ENCODE peak calls at places on chromosome 21, in six cellular contexts. S is testis; H is fibroblast of lung; A is PC-9; J is effector memory CD4-positive, alpha-beta T cell; N is Peyer's patch. M is an unnamed sample. For H3K4me1, the result is how much of the 10 kb centered on the place peaks cover.

GRCh38 chr21:38506606-38507331 is 8.5 kb upstream of the ERG start:
- DNase-seq in A (no peak), J (no peak), N (no peak), H (no peak), S (no peak), M (no peak)

GRCh38 chr21:16370176-16370575 is 640.4 kb downstream of the USP25 start:
- DNase-seq in H (no peak), S (no peak), J (no peak), N (no peak), A (no peak), M (no peak)

GRCh38 chr21:14451520-14451919 is 68.6 kb upstream of the HSPA13 start:
- DNase-seq in N (no peak), H (no peak), S (no peak), A (no peak), J (no peak), M (no peak)

GRCh38 chr21:26137379-26138060 is 33.0 kb downstream of the APP start:
- DNase-seq in S (no peak), J (no peak), A (no peak), N (no peak), H (no peak), M (no peak)

GRCh38 chr21:46317710-46318463 is 5.8 kb downstream of the C21orf58 start:
- DNase-seq in J (no peak), S (no peak), H (no peak), A (peak), N (no peak), M (peak)

GRCh38 chr21:26389971-26390641 is 183.0 kb downstream of the CYYR1 start:
- DNase-seq in J (no peak), S (no peak), A (peak), H (peak), N (no peak), M (peak)

GRCh38 chr21:20110368-20110767 is 887.8 kb upstream of the NCAM2 start:
- DNase-seq in N (no peak), A (no peak), S (no peak), H (no peak), J (no peak), M (no peak)

GRCh38 chr21:46550511-46550941 is 54.4 kb downstream of the S100B start:
- DNase-seq in A (no peak), H (no peak), J (peak), N (no peak), S (no peak), M (no peak)

GRCh38 chr21:45954271-45954670 is 27.3 kb upstream of the COL6A1 start:
- DNase-seq in A (no peak), S (no peak), J (no peak), H (no peak), N (no peak), M (no peak)

GRCh38 chr21:27681841-27682240 is 715.0 kb upstream of the ADAMTS5 start:
- DNase-seq in N (no peak), H (peak), J (no peak), A (no peak), S (no peak), M (no peak)

GRCh38 chr21:46114963-46115362 is 17.1 kb downstream of the COL6A2 start:
- DNase-seq in A (no peak), N (peak), H (no peak), J (no peak), S (peak), M (no peak)

GRCh38 chr21:30340714-30341573 is 3.5 kb upstream of the KRTAP27-1 start:
- DNase-seq in A (no peak), H (peak), J (no peak), S (peak), N (peak), M (peak)

DNA sequence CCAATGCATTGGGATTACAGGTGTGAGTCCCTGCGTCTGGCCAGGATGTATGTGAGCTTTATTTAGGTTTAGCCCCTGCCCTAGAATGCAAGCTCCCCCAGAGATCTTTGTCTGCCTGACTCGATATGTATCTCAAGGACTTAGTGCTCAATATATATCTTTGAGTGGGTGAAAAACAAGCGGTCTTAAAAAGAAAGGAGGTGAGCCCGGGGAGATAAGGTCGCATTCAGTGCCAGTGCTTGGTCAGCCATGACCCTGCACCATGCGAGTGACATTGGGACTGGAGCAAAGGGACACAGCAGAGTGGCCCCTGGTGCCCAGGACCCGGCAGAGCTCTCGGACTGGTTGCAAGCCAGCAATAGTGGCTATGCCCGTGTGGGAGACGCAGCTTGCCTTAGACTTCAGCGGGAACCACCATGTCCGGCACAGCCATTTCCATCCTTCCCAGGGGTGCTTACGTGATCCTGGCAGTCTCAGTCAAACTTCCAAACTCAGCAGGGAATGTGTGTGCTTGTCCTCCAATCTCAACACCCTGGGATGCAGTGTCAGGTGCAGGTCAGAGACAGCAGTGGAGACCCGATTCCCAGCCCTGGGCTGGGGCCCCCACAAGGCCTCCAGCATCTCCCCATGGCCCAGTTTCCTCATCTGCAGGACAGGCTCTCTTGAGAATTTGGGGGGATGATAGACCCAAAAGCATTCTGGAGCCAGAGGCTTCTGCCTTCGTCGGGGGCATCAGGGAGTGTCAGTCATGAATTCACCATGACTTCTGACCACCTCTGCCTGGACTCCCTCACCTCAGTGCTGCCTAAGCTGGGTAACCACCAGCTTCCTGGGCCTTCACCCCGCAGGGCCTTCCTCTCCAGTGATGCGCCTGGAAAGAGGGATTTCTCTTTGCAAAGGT is 1.8 kb downstream of the MX2 start:
- DNase-seq in N (no peak), A (no peak), S (no peak), H (no peak), J (no peak), M (no peak)
- H3K4me1 ChIP-seq in N (half or more), A (under half), S (under half), H (under half), J (under half), M (under half)

DNA sequence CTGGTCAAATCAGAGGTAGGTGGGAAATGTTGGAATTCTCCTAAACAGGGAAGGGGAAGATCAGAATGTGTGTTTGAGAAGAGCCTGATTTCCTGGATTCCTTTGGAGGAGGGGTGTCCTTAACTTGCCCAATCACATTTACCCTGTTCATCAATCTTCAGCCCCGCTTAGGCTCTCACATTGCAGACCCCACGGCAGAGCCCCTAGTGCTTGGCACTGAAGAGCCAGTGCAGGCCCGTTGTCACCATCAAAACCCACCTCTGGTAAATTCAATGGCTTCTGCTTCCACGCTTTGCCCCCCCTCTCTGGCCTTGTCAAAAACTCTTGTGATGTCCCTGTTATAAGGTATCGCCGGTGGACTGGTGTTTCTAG is 2.3 kb downstream of the AGPAT3 start:
- DNase-seq in J (no peak), A (no peak), N (no peak), H (no peak), S (no peak), M (no peak)
- H3K4me1 ChIP-seq in J (under half), A (under half), N (under half), H (under half), S (under half), M (under half)

DNA sequence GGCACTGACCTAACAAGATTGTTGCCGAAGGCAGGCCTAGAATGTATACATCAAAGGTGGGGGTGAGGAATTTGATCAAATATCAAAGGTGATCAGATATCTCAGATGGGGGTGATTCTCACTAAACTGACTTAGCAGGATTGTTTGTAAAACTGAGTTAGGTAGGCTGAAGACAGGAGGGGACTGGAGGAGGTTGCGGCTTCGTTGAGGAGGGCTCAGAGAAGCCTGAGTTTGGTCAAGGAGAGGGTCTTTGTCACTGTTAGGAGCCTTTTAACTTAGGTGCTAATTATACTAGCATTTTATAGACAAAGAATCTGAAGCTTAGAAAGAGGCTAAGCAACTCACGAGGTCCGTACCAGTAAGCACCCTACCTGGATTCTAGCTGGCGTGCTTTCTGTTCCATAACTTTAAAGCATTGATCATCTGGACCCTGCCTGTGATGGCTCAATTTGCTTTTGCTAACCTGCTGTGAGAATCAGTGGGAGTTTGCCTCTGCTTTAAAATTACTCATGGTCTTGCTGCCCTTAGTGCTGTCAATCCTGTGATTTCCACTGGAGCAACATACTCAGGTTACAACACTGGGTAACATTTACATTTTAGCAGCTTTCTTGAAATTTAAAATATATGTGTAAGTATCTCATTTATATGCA is 49.8 kb downstream of the ITSN1 start:
- DNase-seq in S (no peak), H (no peak), A (no peak), N (no peak), J (no peak), M (no peak)
- H3K4me1 ChIP-seq in S (under half), H (under half), A (under half), N (under half), J (under half), M (under half)

GRCh38 chr21:42525228-42525604 is 11.6 kb downstream of the SLC37A1 start:
- DNase-seq in A (no peak), J (no peak), H (no peak), N (peak), S (no peak), M (no peak)
- H3K4me1 ChIP-seq in A (under half), J (under half), H (under half), N (half or more), S (under half), M (under half)

GRCh38 chr21:44300262-44300959 is 558 bp downstream of the PFKL start:
- DNase-seq in N (peak), A (no peak), H (peak), S (peak), J (peak), M (no peak)

GRCh38 chr21:44304041-44304738 is 4.3 kb downstream of the PFKL start:
- DNase-seq in A (no peak), N (no peak), H (no peak), J (no peak), S (no peak), M (no peak)

GRCh38 chr21:44303490-44303981 is 3.7 kb downstream of the PFKL start:
- DNase-seq in A (no peak), S (no peak), H (no peak), J (no peak), N (peak), M (no peak)

GRCh38 chr21:44301093-44301492 is 1.2 kb downstream of the PFKL start:
- DNase-seq in N (no peak), J (no peak), A (no peak), H (no peak), S (no peak), M (no peak)

GRCh38 chr21:44301961-44302406 is 2.1 kb downstream of the PFKL start:
- DNase-seq in J (no peak), H (no peak), S (no peak), A (no peak), N (no peak), M (no peak)
- H3K4me1 ChIP-seq in J (half or more), H (under half), S (half or more), A (under half), N (half or more), M (under half)

DNA sequence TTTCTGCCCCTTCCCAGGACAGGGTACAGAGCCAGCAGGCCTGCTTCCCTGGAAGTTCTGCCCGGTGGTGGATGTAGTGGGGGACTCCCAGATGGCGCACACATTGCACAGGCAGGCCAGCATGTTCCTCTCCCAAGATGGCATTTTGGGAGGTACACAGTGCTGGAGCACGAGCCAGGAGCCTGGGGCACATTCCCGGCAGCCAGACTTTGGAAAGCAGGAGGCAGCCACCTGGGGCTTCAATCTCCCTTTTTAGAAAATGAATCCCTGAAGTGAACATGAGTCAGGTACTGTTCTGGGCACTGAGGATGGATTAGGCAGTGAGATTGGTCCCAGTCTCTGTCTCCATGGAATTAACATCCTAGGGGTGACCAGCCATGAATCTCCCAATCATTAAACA is 56.9 kb downstream of the RUNX1 start:
- DNase-seq in H (no peak), J (no peak), S (no peak), A (no peak), N (no peak), M (no peak)
- H3K4me1 ChIP-seq in H (under half), J (under half), S (under half), A (under half), N (under half), M (under half)

DNA sequence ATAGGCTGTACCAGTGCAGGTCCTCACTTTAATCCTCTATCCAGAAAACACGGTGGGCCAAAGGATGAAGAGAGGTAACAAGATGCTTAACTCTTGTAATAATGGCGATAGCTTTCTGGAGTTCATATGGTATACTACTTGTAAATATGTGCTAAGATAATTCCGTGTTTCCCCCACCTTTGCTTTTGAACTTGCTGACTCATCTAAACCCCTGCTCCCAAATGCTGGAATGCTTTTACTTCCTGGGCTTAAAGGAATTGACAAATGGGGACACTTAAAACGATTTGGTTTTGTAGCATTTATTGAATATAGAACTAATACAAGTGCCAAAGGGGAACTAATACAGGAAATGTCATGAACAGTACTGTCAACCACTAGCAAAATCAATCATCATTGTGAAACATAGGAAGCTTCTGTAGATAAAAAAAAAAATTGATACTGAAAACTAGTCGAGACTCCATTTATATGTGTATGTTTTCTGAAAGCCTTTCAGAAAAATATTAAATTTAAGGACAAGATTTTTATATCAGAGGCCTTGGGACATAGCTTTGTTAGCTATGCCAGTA is 7.0 kb downstream of the SOD1 start:
- DNase-seq in S (no peak), N (no peak), J (no peak), H (no peak), A (no peak), M (no peak)
- H3K4me1 ChIP-seq in S (under half), N (under half), J (under half), H (under half), A (under half), M (under half)

DNA sequence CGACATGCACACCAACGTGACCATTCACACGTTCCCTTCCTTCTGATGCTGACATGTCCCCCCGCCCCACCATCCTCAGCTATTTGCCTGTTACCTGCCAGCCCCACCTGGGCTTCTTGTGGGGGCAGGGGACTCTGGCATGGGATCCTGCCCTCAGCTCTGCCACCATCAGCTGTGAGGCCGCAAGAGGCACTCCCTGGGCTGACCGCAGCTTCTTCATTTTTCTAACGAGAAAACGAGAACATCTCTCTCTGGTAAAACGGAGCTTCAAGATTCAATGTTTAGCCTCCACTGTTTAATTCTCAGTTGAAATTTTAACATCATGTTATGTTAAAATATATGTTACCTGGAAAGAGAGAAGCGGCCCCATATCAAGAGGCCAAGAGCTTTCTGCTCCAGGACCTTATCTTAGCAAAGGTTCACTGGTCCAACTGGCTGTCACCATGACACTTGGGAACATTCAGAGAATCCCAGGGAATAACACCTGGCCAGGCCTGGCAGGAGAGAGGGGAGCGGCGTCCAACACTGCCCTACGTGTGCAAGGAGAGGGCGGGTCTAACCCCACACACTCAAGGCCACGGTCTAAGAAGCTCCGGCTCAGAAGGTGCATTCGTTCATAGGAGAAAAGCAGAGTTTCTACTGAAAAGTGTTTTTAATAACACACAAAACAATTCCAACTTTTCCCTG is 51.3 kb downstream of the HLCS start:
- DNase-seq in A (no peak), N (no peak), H (no peak), S (no peak), J (no peak), M (no peak)
- H3K4me1 ChIP-seq in A (under half), N (under half), H (under half), S (under half), J (under half), M (under half)

GRCh38 chr21:44024257-44024656 is 12.1 kb downstream of the TRAPPC10 start:
- DNase-seq in J (no peak), N (no peak), H (no peak), S (no peak), A (no peak), M (no peak)
- H3K4me1 ChIP-seq in J (under half), N (under half), H (under half), S (under half), A (under half), M (under half)

DNA sequence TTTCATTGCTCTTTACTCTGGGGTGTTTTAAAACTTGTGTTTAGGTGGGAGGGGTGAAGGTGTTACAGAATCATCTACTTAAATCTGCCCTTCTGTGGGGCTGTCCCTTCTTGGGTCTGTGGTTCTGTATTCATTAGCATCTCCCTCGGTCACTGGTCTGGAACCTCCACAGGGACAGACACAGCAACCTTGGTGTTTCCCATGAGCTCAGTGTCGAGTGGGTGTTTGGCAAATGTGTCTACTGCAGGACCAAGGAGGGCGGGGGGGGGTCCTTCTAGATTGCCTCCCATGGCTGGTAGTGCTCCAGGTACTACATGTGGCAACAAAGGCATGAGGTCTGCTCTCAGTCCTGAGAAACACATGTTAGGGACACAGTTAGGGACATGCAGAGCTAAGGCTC is 273.4 kb downstream of the PCP4 start:
- DNase-seq in S (no peak), H (no peak), A (no peak), N (no peak), J (no peak), M (no peak)
- H3K4me1 ChIP-seq in S (under half), H (under half), A (under half), N (under half), J (under half), M (under half)